ENCODE peak calls at places on chromosomes 2 and 18, in eight cellular contexts. V, A, Q, P, J, M, Y and E are unnamed samples.

GRCh38 chr2:150491430-150491829 is 4.0 kb upstream of the RND3 start:
- DNase-seq in V (no peak), A (peak; percentile 9), Q (no peak), P (no peak), J (no peak), M (no peak), Y (no peak), E (no peak)

GRCh38 chr2:133843091-133843490 is 274.8 kb upstream of the NCKAP5 start:
- DNase-seq in V (no peak), A (peak; percentile 42), Q (no peak), P (no peak), J (peak; percentile 44), M (no peak), Y (no peak), E (peak; percentile 48)

GRCh38 chr2:241547781-241548450 is 10.6 kb upstream of the BOK start:
- DNase-seq in V (peak; percentile 61), A (no peak), Q (no peak), P (no peak), J (no peak), M (no peak), Y (no peak), E (no peak)

GRCh38 chr2:117067917-117068316 is 746.6 kb upstream of the DDX18 start:
- DNase-seq in V (no peak), A (no peak), Q (no peak), P (no peak), J (no peak), M (no peak), Y (no peak), E (no peak)

GRCh38 chr2:83112863-83113262 is 1346.2 kb downstream of the SUCLG1 start:
- DNase-seq in V (no peak), A (no peak), Q (no peak), P (no peak), J (peak; percentile 0), M (no peak), Y (no peak), E (peak; percentile 14)

GRCh38 chr2:217349251-217349650 is 489.4 kb upstream of the TNP1 start:
- DNase-seq in V (no peak), A (no peak), Q (no peak), P (no peak), J (no peak), M (no peak), Y (no peak), E (no peak)

GRCh38 chr2:231170058-231170457 is 28.4 kb upstream of the ARMC9 start:
- DNase-seq in V (no peak), A (no peak), Q (no peak), P (no peak), J (peak; percentile 52), M (no peak), Y (no peak), E (peak; percentile 69)

GRCh38 chr18:58310517-58310916 is 266.5 kb downstream of the NEDD4L start:
- DNase-seq in V (peak; percentile 44), A (no peak), Q (peak; percentile 86), P (no peak), J (no peak), M (no peak), Y (peak; percentile 90), E (peak; percentile 33)

GRCh38 chr2:44549856-44550255 is 188.1 kb downstream of the CAMKMT start:
- DNase-seq in V (no peak), A (peak; percentile 28), Q (no peak), P (no peak), J (no peak), M (no peak), Y (no peak), E (peak; percentile 46)

GRCh38 chr18:74155276-74155675 is 7.0 kb downstream of the TIMM21 start:
- DNase-seq in V (no peak), A (no peak), Q (no peak), P (no peak), J (peak; percentile 64), M (no peak), Y (no peak), E (no peak)

GRCh38 chr18:33711514-33711913 is 133.5 kb downstream of the ASXL3 start:
- DNase-seq in V (no peak), A (no peak), Q (no peak), P (no peak), J (no peak), M (no peak), Y (no peak), E (no peak)

GRCh38 chr2:46813046-46813445 is 102.6 kb downstream of the MCFD2 start:
- DNase-seq in V (peak; percentile 65), A (peak; percentile 83), Q (peak; percentile 24), P (peak; percentile 55), J (peak; percentile 46), M (no peak), Y (peak; percentile 31), E (peak; percentile 40)

GRCh38 chr2:225282858-225283693 is 116.4 kb upstream of the NYAP2 start:
- DNase-seq in V (no peak), A (peak; percentile 16), Q (peak; percentile 40), P (peak; percentile 26), J (peak; percentile 41), M (peak; percentile 31), Y (no peak), E (peak; percentile 26)

GRCh38 chr2:60550984-60551240 is 2.5 kb downstream of the BCL11A start:
- DNase-seq in V (no peak), A (no peak), Q (no peak), P (no peak), J (no peak), M (no peak), Y (no peak), E (no peak)
- H3K4me3 ChIP-seq in V (peak overlapping the region; percentile 94), A (peak overlapping the region; percentile 72), Q (peak overlapping the region; percentile 92), P (no peak overlapping the region), J (no peak overlapping the region), M (no peak overlapping the region), Y (no peak overlapping the region), E (peak overlapping the region; percentile 79)

DNA sequence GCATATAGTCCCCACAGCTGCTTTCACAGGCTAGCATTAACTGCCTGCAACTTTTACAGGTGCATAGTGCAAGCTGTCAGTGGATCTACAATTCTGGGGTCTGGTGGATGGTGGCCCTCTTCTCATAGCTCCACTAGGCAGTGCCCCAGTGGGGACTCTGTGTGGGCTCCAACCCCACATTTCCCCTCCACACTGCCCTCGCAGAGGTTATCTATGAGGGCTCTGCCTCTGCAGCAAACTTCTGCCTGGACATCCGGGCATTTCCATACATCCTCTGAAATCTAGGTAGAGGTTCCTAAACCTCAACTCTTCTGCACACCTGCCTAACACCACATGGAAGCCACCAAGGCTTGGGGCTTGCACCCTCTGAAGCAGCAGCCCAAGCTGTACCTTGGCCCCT is 59.2 kb downstream of the KDM3A start:
- DNase-seq in V (no peak), A (no peak), Q (no peak), P (no peak), J (no peak), M (no peak), Y (no peak), E (no peak)
- H3K4me3 ChIP-seq in V (no peak overlapping the region), A (no peak overlapping the region), Q (no peak overlapping the region), P (no peak overlapping the region), J (no peak overlapping the region), M (no peak overlapping the region), Y (no peak overlapping the region), E (no peak overlapping the region)

GRCh38 chr18:23587220-23587642 is 925 bp upstream of the NPC1 start:
- DNase-seq in V (peak; percentile 82), A (no peak), Q (no peak), P (peak; percentile 42), J (no peak), M (no peak), Y (no peak), E (no peak)
- H3K4me3 ChIP-seq in V (peak overlapping the region; percentile 96), A (peak overlapping the region; percentile 94), Q (no peak overlapping the region), P (no peak overlapping the region), J (peak overlapping the region; percentile 30), M (peak overlapping the region; percentile 12), Y (no peak overlapping the region), E (peak overlapping the region; percentile 7)

GRCh38 chr2:48865704-48866103 is 110.2 kb upstream of the LHCGR start:
- DNase-seq in V (no peak), A (no peak), Q (no peak), P (no peak), J (no peak), M (no peak), Y (no peak), E (no peak)
- H3K4me3 ChIP-seq in V (no peak overlapping the region), A (no peak overlapping the region), Q (no peak overlapping the region), P (no peak overlapping the region), J (no peak overlapping the region), M (no peak overlapping the region), Y (no peak overlapping the region), E (no peak overlapping the region)

GRCh38 chr2:190649035-190649797 is at the start of gene NAB1:
- DNase-seq in V (peak; percentile 95), A (peak; percentile 54), Q (no peak), P (peak; percentile 57), J (peak; percentile 44), M (no peak), Y (peak; percentile 57), E (peak; percentile 67)

GRCh38 chr2:190651413-190651812 is 2.5 kb downstream of the NAB1 start:
- DNase-seq in V (no peak), A (no peak), Q (no peak), P (no peak), J (no peak), M (no peak), Y (no peak), E (no peak)

GRCh38 chr2:190648289-190649034 is 421 bp upstream of the NAB1 start:
- DNase-seq in V (peak; percentile 96), A (peak; percentile 94), Q (peak; percentile 94), P (peak; percentile 88), J (peak; percentile 88), M (peak; percentile 59), Y (peak; percentile 89), E (peak; percentile 95)

GRCh38 chr2:190649798-190650390 is 1.0 kb downstream of the NAB1 start:
- DNase-seq in V (no peak), A (peak; percentile 52), Q (no peak), P (no peak), J (peak; percentile 43), M (no peak), Y (no peak), E (no peak)

DNA sequence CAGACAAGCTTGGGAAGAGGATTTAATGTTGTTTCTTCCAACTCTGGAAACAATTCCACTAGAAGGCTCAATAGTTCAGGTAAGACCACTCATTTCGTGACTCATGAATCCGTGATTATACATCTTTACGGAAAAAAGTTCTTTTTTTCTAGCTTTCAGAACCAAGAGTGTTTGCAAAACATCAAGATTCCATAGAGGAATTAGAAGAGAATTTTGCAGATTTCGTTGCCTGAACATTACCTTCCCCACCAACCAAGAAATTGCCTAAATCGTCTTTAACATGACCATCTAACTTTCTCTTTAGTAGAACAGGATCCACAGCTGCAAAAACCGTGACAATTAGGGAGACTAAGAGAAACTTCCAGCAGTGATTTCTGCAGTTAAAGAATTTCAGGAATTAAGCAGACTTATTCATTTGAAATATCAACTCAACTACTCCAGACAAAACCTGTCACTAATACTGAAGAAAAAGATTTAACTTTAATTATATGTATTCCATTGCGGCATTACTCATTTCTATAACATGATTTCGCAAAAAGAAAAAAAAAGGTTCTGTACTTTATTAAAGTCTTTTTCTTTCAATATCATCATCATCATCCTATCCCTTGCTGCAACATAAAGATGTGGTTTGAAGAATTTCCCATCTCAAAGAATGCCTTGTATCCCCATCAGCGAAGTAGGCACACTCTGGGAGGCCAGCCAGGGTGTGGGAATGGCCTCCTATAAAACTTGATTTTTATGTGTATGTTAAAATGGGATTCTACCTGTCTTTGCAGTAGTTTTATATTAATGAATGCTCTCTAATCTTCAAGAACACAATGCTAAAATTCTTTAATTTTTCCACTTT is 1.9 kb upstream of the NAB1 start:
- DNase-seq in V (no peak), A (no peak), Q (no peak), P (no peak), J (no peak), M (no peak), Y (no peak), E (no peak)
- H3K4me3 ChIP-seq in V (no peak overlapping the region), A (no peak overlapping the region), Q (no peak overlapping the region), P (no peak overlapping the region), J (no peak overlapping the region), M (no peak overlapping the region), Y (no peak overlapping the region), E (peak overlapping the region; percentile 67)